ENCODE peak calls at places on chromosomes 16 and 17, in ten cellular contexts. R, I, X, H, U, C, P, N, G and A are unnamed samples. For H3K4me1, the result is how much of the 10 kb centered on the place peaks cover.

GRCh38 chr17:1693339-1693738 is 8.7 kb upstream of the PRPF8 start:
- DNase-seq in U (no peak), N (peak), X (no peak), I (no peak), G (no peak), C (no peak), R (no peak), P (no peak), H (no peak), A (no peak)

GRCh38 chr17:15213381-15214087 is 51.6 kb downstream of the PMP22 start:
- DNase-seq in N (no peak), X (no peak), I (no peak), R (no peak), C (no peak), G (no peak), P (no peak), U (no peak), H (no peak), A (no peak)

GRCh38 chr16:49934557-49935260 is 78.8 kb upstream of the ZNF423 start:
- DNase-seq in C (no peak), X (no peak), U (no peak), G (no peak), H (no peak), I (no peak), N (no peak), P (no peak), R (no peak), A (peak)

GRCh38 chr16:87601322-87602004 is 845 bp upstream of the JPH3 start:
- DNase-seq in I (no peak), P (no peak), C (no peak), H (no peak), U (peak), R (no peak), G (no peak), X (no peak), N (no peak), A (no peak)

GRCh38 chr16:85750827-85751641 is at the start of gene C16orf74:
- DNase-seq in N (peak), H (no peak), U (peak), P (peak), I (peak), X (no peak), C (no peak), G (peak), R (peak), A (peak)

GRCh38 chr16:10554569-10554968 is 25.8 kb downstream of the EMP2 start:
- DNase-seq in I (no peak), U (no peak), H (no peak), G (no peak), C (no peak), X (no peak), N (no peak), R (no peak), P (no peak), A (no peak)

GRCh38 chr17:62653831-62654829 is 26.7 kb downstream of the MRC2 start:
- DNase-seq in X (peak), N (peak), P (peak), I (no peak), C (peak), U (peak), R (peak), H (no peak), G (peak), A (peak)

GRCh38 chr17:76957600-76958464 is 89.6 kb downstream of the MGAT5B start:
- DNase-seq in X (no peak), U (peak), G (no peak), C (peak), H (no peak), N (peak), P (no peak), I (peak), R (no peak), A (no peak)

GRCh38 chr17:35141681-35142466 is at the start of gene NLE1:
- DNase-seq in C (peak), U (peak), R (peak), P (peak), N (peak), X (peak), G (peak), I (peak), H (no peak), A (peak)

GRCh38 chr16:60392380-60392779 is 1643.9 kb downstream of the CDH8 start:
- DNase-seq in C (no peak), G (no peak), X (no peak), H (no peak), I (no peak), N (no peak), P (no peak), U (no peak), R (no peak), A (no peak)

GRCh38 chr17:16428098-16428882 is 12.9 kb downstream of the TRPV2 start:
- DNase-seq in R (peak), N (no peak), G (peak), I (peak), U (no peak), C (no peak), X (no peak), H (no peak), P (peak), A (peak)

GRCh38 chr16:75112281-75113045 is 4.1 kb downstream of the LDHD start:
- DNase-seq in N (no peak), H (no peak), I (no peak), X (no peak), G (no peak), R (no peak), C (no peak), U (peak), P (no peak), A (peak)

GRCh38 chr17:8673621-8674020 is 43.1 kb upstream of the MYH10 start:
- DNase-seq in H (no peak), G (no peak), X (peak), I (no peak), U (no peak), P (no peak), R (no peak), C (no peak), N (peak), A (no peak)

GRCh38 chr17:10295728-10296343 is 77.0 kb downstream of the MYH13 start:
- DNase-seq in N (peak), C (no peak), H (no peak), G (no peak), I (no peak), P (peak), R (peak), X (no peak), U (no peak), A (no peak)

GRCh38 chr17:75876190-75876937 is 2.0 kb downstream of the TRIM47 start:
- DNase-seq in X (no peak), P (peak), H (no peak), R (no peak), U (peak), G (peak), I (peak), N (no peak), C (peak), A (peak)
- TF ChIP-seq CTCF in X (no peak), P (peak), H (peak), R (no peak), U (no peak), G (no peak), I (peak), N (no peak), C (no peak), A (no peak)

DNA sequence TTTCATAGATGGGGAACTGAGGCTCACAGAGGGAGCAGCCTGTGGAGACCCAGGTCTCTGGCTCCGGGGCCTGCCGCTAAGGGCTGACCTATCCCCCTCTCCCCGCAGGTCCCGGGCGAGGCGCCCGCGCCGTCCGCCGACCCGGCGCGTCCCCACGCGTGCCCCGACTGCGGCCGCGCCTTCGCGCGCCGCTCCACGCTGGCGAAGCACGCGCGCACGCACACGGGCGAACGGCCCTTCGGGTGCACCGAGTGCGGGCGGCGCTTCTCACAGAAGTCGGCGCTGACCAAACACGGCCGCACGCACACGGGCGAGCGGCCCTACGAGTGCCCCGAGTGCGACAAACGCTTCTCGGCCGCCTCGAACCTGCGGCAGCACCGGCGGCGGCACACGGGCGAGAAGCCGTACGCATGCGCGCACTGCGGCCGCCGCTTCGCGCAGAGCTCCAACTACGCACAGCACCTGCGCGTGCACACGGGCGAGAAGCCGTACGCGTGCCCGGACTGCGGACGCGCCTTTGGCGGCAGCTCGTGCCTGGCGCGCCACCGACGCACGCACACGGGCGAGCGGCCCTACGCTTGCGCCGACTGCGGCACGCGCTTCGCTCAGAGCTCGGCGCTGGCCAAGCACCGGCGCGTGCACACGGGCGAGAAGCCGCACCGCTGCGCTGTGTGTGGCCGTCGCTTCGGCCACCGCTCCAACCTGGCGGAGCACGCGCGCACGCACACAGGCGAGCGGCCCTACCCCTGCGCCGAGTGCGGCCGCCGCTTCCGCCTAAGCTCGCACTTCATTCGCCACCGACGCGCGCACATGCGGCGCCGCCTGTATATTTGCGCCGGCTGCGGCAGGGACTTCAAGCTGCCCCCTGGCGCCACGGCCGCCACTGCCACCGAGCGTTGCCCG is 10.3 kb downstream of the ZNF771 start:
- DNase-seq in G (peak), P (peak), H (no peak), N (peak), R (peak), I (peak), X (peak), C (peak), U (peak), A (peak)
- H3K4me3 ChIP-seq in G (peak), P (peak), H (peak), N (peak), R (peak), I (peak), X (peak), C (peak), U (peak), A (peak)

DNA sequence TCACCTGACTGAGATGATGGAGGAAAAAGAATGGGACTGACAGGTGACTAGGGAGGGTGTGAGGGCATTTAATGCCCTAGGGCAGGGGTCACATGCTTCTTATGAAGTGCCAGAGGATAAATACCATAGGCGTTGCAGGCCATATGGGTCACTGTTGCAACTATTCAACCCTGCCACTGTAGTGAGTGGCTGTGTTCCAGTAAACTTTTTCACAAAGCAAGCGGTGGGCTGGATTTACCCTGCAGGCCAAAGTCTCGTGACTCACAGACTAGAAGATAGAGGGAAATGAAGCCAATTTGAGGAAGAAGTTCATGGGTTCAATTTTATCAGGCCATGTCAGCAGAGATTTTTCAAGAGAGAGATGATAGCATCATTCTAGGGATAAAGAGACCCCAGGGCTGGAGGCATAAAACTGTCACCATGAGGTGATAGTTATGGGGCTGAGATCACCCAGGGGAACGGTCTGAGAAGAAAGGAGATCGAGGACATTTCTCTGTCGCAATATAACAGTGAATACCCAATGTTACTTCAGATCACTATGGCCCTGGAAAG is 8.6 kb downstream of the ARHGAP17 start:
- DNase-seq in X (peak), N (peak), P (peak), H (no peak), C (no peak), R (no peak), U (no peak), I (no peak), G (no peak), A (no peak)
- H3K4me1 ChIP-seq in X (under half), N (under half), P (under half), H (half or more), C (half or more), R (under half), U (under half), I (under half), G (half or more), A (half or more)

GRCh38 chr17:38543403-38544174 is 62.2 kb downstream of the SRCIN1 start:
- DNase-seq in X (no peak), U (no peak), R (no peak), N (no peak), I (no peak), H (no peak), C (no peak), G (peak), P (no peak), A (no peak)

GRCh38 chr17:38544175-38544838 is 61.4 kb downstream of the SRCIN1 start:
- DNase-seq in N (no peak), H (no peak), P (no peak), X (no peak), U (no peak), I (no peak), R (no peak), C (no peak), G (no peak), A (no peak)

GRCh38 chr17:38546396-38546795 is 59.4 kb downstream of the SRCIN1 start:
- DNase-seq in U (no peak), C (no peak), H (no peak), N (no peak), P (no peak), I (no peak), G (no peak), X (no peak), R (no peak), A (no peak)

GRCh38 chr17:38545531-38546225 is 60.1 kb downstream of the SRCIN1 start:
- DNase-seq in R (no peak), G (no peak), X (no peak), N (no peak), C (no peak), H (no peak), I (no peak), U (no peak), P (no peak), A (no peak)

GRCh38 chr17:38544839-38545209 is 60.9 kb downstream of the SRCIN1 start:
- DNase-seq in I (no peak), N (no peak), R (no peak), H (no peak), C (no peak), U (no peak), X (no peak), G (peak), P (no peak), A (no peak)
- TF ChIP-seq CTCF in I (no peak), N (no peak), R (no peak), H (no peak), C (no peak), U (no peak), X (no peak), G (no peak), P (no peak), A (no peak)

GRCh38 chr17:3474212-3474611 is 1.6 kb upstream of the ASPA start:
- DNase-seq in N (no peak), X (no peak), I (no peak), G (no peak), U (no peak), R (no peak), C (no peak), H (no peak), P (no peak), A (no peak)

GRCh38 chr17:3475812-3476686 is at the start of gene ASPA:
- DNase-seq in C (no peak), U (no peak), I (no peak), N (no peak), X (no peak), H (no peak), R (no peak), P (no peak), G (no peak), A (no peak)

GRCh38 chr17:3471599-3471998 is at the start of gene SPATA22:
- DNase-seq in R (no peak), I (no peak), H (no peak), X (no peak), G (no peak), P (no peak), C (no peak), N (no peak), U (peak), A (no peak)

GRCh38 chr17:3472137-3472536 is 518 bp upstream of the SPATA22 start:
- DNase-seq in G (no peak), C (no peak), P (no peak), R (no peak), U (peak), I (no peak), X (no peak), N (no peak), H (no peak), A (no peak)

DNA sequence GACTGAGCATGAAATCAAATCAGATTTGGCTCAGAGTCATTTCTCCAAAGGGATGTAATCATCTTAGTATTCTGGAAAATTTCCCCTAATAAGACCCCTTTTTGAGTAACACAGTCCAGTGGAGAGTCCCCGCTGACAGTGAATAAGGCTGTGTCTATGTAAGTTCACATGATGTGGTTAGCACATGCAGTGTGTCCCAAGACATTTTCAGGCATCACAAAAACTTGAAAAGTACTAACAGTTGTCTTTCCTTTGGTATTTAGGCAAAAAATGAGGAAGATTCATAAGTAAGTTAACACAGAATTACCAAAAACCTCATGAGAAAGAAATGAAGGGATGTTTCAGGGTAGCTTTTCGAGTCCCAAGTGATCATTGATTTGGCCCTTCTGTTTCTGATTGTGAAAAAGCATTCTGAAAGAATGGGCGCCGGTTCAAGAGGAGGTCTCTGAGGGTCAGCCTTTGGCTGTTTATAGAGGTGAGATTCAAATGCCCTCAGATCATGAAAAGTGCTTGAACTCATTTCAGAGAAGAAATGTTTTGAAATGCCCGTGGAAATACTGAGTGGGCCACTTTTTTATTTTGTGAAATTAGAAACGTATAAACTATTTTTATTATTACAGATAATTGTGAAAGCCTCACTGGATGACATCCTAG is 515 bp upstream of the ASPA start:
- DNase-seq in C (no peak), P (no peak), N (no peak), H (no peak), G (no peak), I (no peak), R (no peak), X (no peak), U (no peak), A (no peak)
- H3K4me3 ChIP-seq in C (peak), P (peak), N (peak), H (peak), G (peak), I (peak), R (peak), X (no peak), U (peak), A (peak)

GRCh38 chr17:80526116-80526910 is 18.3 kb upstream of the RPTOR start:
- DNase-seq in G (no peak), P (no peak), H (no peak), C (no peak), N (no peak), R (no peak), U (no peak), I (no peak), X (no peak), A (no peak)

GRCh38 chr17:80529104-80529903 is 15.3 kb upstream of the RPTOR start:
- DNase-seq in C (no peak), X (no peak), G (no peak), R (no peak), U (no peak), I (no peak), N (no peak), P (no peak), H (no peak), A (no peak)

GRCh38 chr17:80528521-80528920 is 16.1 kb upstream of the RPTOR start:
- DNase-seq in H (no peak), X (no peak), R (no peak), C (no peak), I (no peak), P (no peak), N (no peak), G (no peak), U (no peak), A (no peak)

GRCh38 chr17:80529904-80530292 is 14.7 kb upstream of the RPTOR start:
- DNase-seq in I (no peak), U (no peak), N (peak), P (no peak), G (no peak), H (no peak), R (no peak), X (no peak), C (no peak), A (no peak)

GRCh38 chr17:80527016-80527645 is 17.5 kb upstream of the RPTOR start:
- DNase-seq in C (no peak), G (no peak), H (no peak), X (no peak), P (no peak), I (no peak), U (no peak), N (peak), R (no peak), A (no peak)
- H3K4me1 ChIP-seq in C (under half), G (under half), H (under half), X (under half), P (under half), I (under half), U (under half), N (under half), R (under half), A (under half)

GRCh38 chr17:80984749-80985148 is 6.9 kb upstream of the CHMP6 start:
- DNase-seq in I (no peak), H (no peak), U (no peak), P (no peak), X (peak), R (no peak), C (peak), N (peak), G (no peak), A (no peak)
- TF ChIP-seq CTCF in I (no peak), H (peak), U (no peak), P (no peak), X (peak), R (no peak), C (no peak), N (peak), G (no peak), A (peak)

GRCh38 chr16:27327586-27327915 is 13.8 kb downstream of the IL4R start:
- DNase-seq in C (no peak), H (no peak), P (no peak), X (no peak), I (no peak), U (no peak), R (no peak), G (no peak), N (no peak), A (no peak)

GRCh38 chr16:27333104-27333503 is 19.3 kb downstream of the IL4R start:
- DNase-seq in R (no peak), I (no peak), U (no peak), P (no peak), C (no peak), N (no peak), X (no peak), H (no peak), G (no peak), A (no peak)

GRCh38 chr16:27332105-27332504 is 18.3 kb downstream of the IL4R start:
- DNase-seq in H (no peak), C (no peak), P (no peak), U (no peak), R (no peak), G (no peak), X (no peak), N (no peak), I (no peak), A (peak)

GRCh38 chr16:27328937-27329336 is 15.2 kb downstream of the IL4R start:
- DNase-seq in P (no peak), C (no peak), X (no peak), I (no peak), U (no peak), H (no peak), G (no peak), N (no peak), R (no peak), A (peak)

DNA sequence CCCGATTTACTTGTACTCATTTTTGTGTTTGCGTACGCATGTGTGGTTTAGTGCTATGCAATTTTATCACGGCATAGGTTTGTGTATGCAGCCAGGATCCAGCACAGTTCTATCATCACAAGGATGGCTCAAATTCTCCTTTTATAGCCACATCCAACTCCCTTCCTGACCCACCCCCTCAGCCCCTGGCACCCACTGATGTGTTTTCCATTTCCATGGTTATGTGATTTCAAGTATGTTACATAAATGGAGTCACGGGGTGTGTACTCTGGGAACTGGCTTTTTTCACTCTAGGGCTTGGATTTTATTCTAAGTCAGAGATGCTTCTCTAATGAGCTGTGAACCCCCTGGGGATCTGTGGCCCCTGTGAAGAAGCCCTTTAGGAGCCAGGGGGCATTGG is 16.8 kb downstream of the IL4R start:
- DNase-seq in X (peak), N (peak), I (no peak), H (peak), P (peak), U (peak), C (no peak), R (peak), G (peak), A (peak)
- H3K4me3 ChIP-seq in X (no peak), N (no peak), I (no peak), H (no peak), P (no peak), U (no peak), C (no peak), R (no peak), G (no peak), A (no peak)

GRCh38 chr16:57743886-57744645 is 8.5 kb downstream of the KATNB1 start:
- DNase-seq in R (no peak), G (no peak), P (no peak), C (no peak), U (peak), H (no peak), I (no peak), N (no peak), X (no peak), A (no peak)
- H3K4me1 ChIP-seq in R (under half), G (under half), P (under half), C (under half), U (under half), H (under half), I (under half), N (under half), X (under half), A (under half)